ENCODE peak calls at places on chromosome 17, in four cellular contexts. L is thoracic aorta, B is fibroblast of the aortic adventitia, A is GM23338. C is an unnamed sample.

GRCh38 chr17:79563237-79564013 is 47.4 kb downstream of the RBFOX3 start:
- DNase-seq in L (no peak), B (no peak), A (no peak), C (no peak)

GRCh38 chr17:28421775-28422305 is 15.8 kb upstream of the SLC46A1 start:
- DNase-seq in L (no peak), B (no peak), A (no peak), C (no peak)

GRCh38 chr17:17044846-17045561 is 2.7 kb downstream of the MPRIP start:
- DNase-seq in L (no peak), B (peak), A (peak), C (peak)

GRCh38 chr17:77640242-77640641 is 318.3 kb upstream of the TNRC6C start:
- DNase-seq in L (no peak), B (no peak), A (no peak), C (no peak)

GRCh38 chr17:59963738-59964454 is 644 bp downstream of the RNFT1 start:
- DNase-seq in L (no peak), B (peak), A (peak), C (peak)

GRCh38 chr17:32117399-32117798 is 24.9 kb upstream of the RHOT1 start:
- DNase-seq in L (no peak), B (no peak), A (no peak), C (no peak)

GRCh38 chr17:10733666-10734065 is 3.8 kb upstream of the TMEM220 start:
- DNase-seq in L (no peak), B (no peak), A (no peak), C (no peak)

GRCh38 chr17:28774206-28774605 is 30.4 kb downstream of the TRAF4 start:
- DNase-seq in L (no peak), B (no peak), A (no peak), C (no peak)

GRCh38 chr17:29151567-29151966 is 28.6 kb downstream of the MYO18A start:
- DNase-seq in L (no peak), B (peak), A (no peak), C (no peak)

GRCh38 chr17:830950-831349 is 48.8 kb downstream of the MRM3 start:
- DNase-seq in L (no peak), B (no peak), A (no peak), C (no peak)

GRCh38 chr17:33200587-33200986 is 92.5 kb downstream of the ASIC2 start:
- DNase-seq in L (no peak), B (no peak), A (peak), C (peak)

GRCh38 chr17:518047-518735 is 165.6 kb upstream of the RPH3AL start:
- DNase-seq in L (no peak), B (no peak), A (no peak), C (no peak)

GRCh38 chr17:76381633-76382304 is 2.6 kb upstream of the SPHK1 start:
- DNase-seq in L (no peak), B (no peak), A (peak), C (no peak)

GRCh38 chr17:31858647-31859486 is at the start of gene COPRS:
- DNase-seq in L (peak), B (peak), A (peak), C (peak)

GRCh38 chr17:55527520-55528118 is 16.4 kb upstream of the SMIM36 start:
- DNase-seq in L (no peak), B (peak), A (peak), C (peak)

GRCh38 chr17:78573955-78574354 is 3.2 kb downstream of the DNAH17 start:
- DNase-seq in L (no peak), B (no peak), A (no peak), C (no peak)

GRCh38 chr17:45294506-45294905 is 22.3 kb downstream of the MAP3K14 start:
- DNase-seq in L (no peak), B (peak), A (no peak), C (peak)

GRCh38 chr17:38333635-38334295 is 10.0 kb downstream of the GPR179 start:
- DNase-seq in L (no peak), B (no peak), A (peak), C (peak)

GRCh38 chr17:9959377-9959981 is 54.4 kb upstream of the RCVRN start:
- DNase-seq in L (no peak), B (peak), A (peak), C (peak)

GRCh38 chr17:64399071-64399766 is 8.6 kb upstream of the PECAM1 start:
- DNase-seq in L (no peak), B (no peak), A (no peak), C (no peak)

GRCh38 chr17:17343160-17343735 is 40.1 kb downstream of the NT5M start:
- DNase-seq in L (no peak), B (no peak), A (no peak), C (no peak)

GRCh38 chr17:28745052-28745776 is 1.4 kb downstream of the TRAF4 start:
- DNase-seq in L (no peak), B (peak), A (peak), C (no peak)

GRCh38 chr17:81926451-81927144 is 937 bp downstream of the MAFG start:
- DNase-seq in L (no peak), B (peak), A (peak), C (peak)

GRCh38 chr17:69828087-69828486 is 246.9 kb upstream of the KCNJ16 start:
- DNase-seq in L (no peak), B (peak), A (no peak), C (peak)

GRCh38 chr17:11539637-11540036 is 58.6 kb upstream of the DNAH9 start:
- DNase-seq in L (no peak), B (no peak), A (no peak), C (no peak)

GRCh38 chr17:63714550-63715277 is 14.8 kb upstream of the LIMD2 start:
- DNase-seq in L (no peak), B (no peak), A (no peak), C (peak)

GRCh38 chr17:54849660-54850059 is 51.0 kb upstream of the TOM1L1 start:
- DNase-seq in L (no peak), B (no peak), A (no peak), C (no peak)

GRCh38 chr17:62681061-62681938 is 53.8 kb downstream of the MRC2 start:
- DNase-seq in L (no peak), B (no peak), A (no peak), C (no peak)

GRCh38 chr17:58153046-58153445 is 4.9 kb downstream of the OR4D1 start:
- DNase-seq in L (no peak), B (no peak), A (no peak), C (no peak)

GRCh38 chr17:81651692-81652091 is 4.7 kb downstream of the PDE6G start:
- DNase-seq in L (no peak), B (peak), A (no peak), C (peak)

GRCh38 chr17:42754782-42755181 is 6.2 kb upstream of the RAMP2 start:
- DNase-seq in L (no peak), B (peak), A (no peak), C (no peak)

GRCh38 chr17:40402668-40403067 is 15.0 kb downstream of the TOP2A start:
- DNase-seq in L (no peak), B (no peak), A (no peak), C (no peak)
- H3K4me3 ChIP-seq in L (no peak), B (no peak), A (no peak), C (no peak)

DNA sequence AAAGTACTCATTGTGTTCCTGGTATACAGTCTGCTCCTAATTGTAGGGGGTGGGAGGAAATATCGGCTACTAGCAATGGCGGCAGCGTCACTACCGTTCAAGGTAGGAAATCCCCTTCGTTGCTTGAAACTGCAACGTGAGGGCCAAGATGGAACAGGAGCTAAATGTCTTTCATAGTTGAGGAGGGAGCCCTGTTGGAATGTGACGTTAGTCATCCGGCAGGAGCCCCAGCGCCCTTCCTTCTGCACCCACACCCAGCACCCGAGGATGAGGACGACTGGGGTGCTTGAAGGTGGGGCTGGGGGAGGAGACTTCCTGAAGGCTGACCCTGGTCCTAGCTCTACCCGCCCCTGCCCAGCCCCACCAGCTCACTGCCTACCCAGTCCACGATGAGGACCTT is 11.7 kb downstream of the G6PC3 start:
- DNase-seq in L (no peak), B (no peak), A (no peak), C (no peak)
- H3K4me3 ChIP-seq in L (no peak), B (no peak), A (no peak), C (no peak)

GRCh38 chr17:36846410-36847292 is 90.6 kb upstream of the LHX1 start:
- DNase-seq in L (no peak), B (no peak), A (no peak), C (no peak)

GRCh38 chr17:36845916-36846315 is 91.4 kb upstream of the LHX1 start:
- DNase-seq in L (no peak), B (no peak), A (no peak), C (no peak)

GRCh38 chr17:36842231-36842630 is 95.0 kb upstream of the LHX1 start:
- DNase-seq in L (no peak), B (no peak), A (no peak), C (no peak)

GRCh38 chr17:36844601-36845000 is 92.7 kb upstream of the LHX1 start:
- DNase-seq in L (no peak), B (no peak), A (no peak), C (no peak)

DNA sequence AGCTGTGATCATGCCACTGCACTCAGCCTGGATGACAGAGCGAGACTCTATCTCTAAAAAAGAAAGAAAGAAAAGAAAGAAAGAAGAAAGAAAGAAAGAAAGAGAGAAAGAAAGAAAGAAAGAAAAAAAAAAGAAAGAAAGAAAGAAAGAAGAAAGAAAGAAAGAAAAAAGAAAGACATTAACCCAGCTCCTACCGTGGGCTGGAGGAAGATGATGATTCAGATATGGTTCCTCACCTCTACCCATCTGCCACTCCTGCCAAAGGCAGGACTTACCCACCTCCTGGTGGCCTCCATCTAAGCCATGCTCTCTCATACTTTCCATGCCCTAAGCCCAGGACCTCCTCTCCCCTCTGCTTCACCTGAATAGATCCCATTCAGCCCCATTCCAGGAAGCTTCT is 93.3 kb upstream of the LHX1 start:
- DNase-seq in L (no peak), B (no peak), A (no peak), C (no peak)
- H3K4me3 ChIP-seq in L (no peak), B (no peak), A (no peak), C (no peak)

DNA sequence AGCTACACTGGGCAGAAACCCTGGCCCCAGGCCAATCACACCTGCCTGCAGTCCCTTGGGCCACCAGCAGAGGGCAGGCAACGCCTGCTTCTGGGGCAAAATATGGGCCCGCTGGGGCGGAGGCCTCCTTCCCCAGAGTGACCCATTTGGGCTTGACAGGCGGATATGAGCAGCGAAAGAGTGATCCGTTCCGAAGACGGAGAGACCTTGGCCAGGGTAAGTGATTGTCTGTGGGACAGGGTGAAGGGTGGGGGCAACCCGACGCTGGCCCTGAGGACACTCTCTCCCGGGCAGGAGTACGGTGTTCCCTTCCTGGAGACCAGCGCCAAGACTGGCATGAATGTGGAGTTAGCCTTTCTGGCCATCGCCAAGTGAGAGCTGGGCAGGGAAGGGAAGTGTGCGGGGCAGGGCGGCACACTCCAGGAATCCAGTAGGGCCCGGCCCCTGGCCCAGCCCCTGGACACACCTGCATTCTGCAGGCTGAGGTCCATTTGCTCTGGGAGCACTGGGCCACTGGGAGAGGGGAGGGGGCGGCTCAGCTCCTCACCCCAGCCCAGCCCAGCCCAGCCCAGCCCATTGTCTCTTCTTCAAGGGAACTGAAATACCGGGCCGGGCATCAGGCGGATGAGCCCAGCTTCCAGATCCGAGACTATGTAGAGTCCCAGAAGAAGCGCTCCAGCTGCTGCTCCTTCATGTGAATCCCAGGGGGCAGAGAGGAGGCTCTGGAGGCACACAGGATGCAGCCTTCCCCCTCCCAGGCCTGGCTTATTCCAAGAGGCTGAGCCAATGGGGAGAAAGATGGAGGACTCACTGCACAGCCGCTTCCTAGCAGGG is 3.5 kb upstream of the NHERF1 start:
- DNase-seq in L (peak), B (peak), A (peak), C (peak)
- H3K4me3 ChIP-seq in L (peak), B (peak), A (peak), C (no peak)

GRCh38 chr17:68512247-68512966 is at the start of gene PRKAR1A:
- DNase-seq in L (peak), B (peak), A (peak), C (peak)

GRCh38 chr17:68512967-68513474 is 791 bp downstream of the PRKAR1A start:
- DNase-seq in L (no peak), B (peak), A (peak), C (peak)

GRCh38 chr17:68515238-68515637 is 3.0 kb downstream of the PRKAR1A start:
- DNase-seq in L (no peak), B (peak), A (no peak), C (no peak)

GRCh38 chr17:68514809-68515208 is 2.6 kb downstream of the PRKAR1A start:
- DNase-seq in L (no peak), B (peak), A (no peak), C (no peak)

DNA sequence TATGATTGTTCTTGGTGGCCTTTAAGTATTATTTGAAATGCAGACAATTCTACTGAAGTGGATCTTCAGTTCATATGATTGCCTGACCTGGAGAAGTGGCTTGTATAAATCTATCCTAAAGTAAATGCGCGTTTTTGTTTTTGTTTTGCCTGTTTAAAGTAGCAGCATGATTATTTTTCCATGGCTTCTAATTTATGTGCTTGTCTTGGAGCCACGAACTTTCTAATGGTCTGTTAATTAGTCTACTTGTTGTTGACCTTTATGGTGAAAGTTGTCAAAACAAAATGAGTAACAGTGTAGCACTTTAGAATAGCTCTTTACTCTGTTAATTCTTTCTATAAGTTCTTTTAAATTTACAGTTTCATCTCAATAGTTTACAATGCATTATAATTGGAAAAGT is 1.7 kb downstream of the PRKAR1A start:
- DNase-seq in L (no peak), B (peak), A (no peak), C (no peak)
- H3K4me3 ChIP-seq in L (peak), B (peak), A (peak), C (peak)

DNA sequence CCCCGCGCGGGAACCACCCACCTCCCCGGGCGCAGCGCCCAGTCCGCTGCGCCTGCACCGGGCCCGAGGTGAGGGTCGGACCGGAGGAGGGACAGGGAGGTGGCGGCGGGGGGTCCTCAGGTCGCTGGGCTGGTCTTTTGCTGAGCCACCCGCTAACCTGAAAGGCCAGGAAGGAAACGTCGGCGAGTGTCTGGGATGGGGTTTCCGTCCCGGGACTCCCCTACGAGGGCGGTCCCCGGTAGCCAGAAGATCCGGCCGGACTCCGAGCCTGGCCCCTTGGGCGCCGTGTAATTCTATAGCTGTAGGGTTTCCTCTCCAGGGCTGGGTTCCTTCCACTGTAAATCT is 5.0 kb downstream of the TBX2 start:
- DNase-seq in L (no peak), B (no peak), A (peak), C (peak)
- H3K4me3 ChIP-seq in L (peak), B (peak), A (peak), C (peak)

DNA sequence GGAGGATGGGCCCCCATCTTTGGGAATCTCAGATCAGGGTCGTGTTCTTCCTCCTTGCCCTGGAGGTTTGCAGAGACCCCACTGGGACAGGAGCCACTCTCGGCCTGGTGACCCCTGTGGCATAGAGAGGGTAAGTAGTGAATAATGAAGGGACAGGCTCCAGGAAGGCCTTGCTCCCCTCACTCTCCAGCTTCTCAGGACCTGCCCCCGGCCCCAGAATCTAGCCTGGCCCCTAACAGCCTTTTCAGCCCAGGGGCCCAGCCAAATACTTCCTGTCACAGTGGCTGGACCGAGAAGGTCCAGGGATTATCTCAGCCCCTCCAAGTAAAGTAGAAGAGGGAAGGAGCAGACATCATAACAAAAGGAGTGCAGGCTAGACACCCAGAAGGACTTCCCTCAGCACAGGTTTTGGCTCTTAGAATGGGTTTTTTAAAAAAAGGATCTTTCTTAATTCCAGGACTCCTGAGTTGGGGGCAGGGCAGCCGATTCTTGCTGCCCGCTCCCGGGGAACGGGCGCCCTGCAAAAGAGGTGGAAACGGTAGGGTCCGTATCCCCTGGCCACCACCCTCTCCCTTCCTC is 637 bp upstream of the NXPH3 start:
- DNase-seq in L (no peak), B (no peak), A (no peak), C (no peak)
- H3K4me3 ChIP-seq in L (peak), B (peak), A (peak), C (no peak)